ENCODE peak calls at places on chromosome 10, in nine cellular contexts. N, C, P, M, A, S, Y, X and K are unnamed samples.

GRCh38 chr10:114306116-114306973 is 67.3 kb downstream of the VWA2 start:
- DNase-seq in S (peak), Y (no peak), N (peak), A (no peak), P (peak), M (peak), C (no peak), X (peak), K (no peak)

GRCh38 chr10:123926401-123927264 is 35.0 kb upstream of the CPXM2 start:
- DNase-seq in A (no peak), P (peak), C (peak), M (no peak), N (no peak), S (peak), Y (peak), X (no peak), K (no peak)

GRCh38 chr10:15896654-15897053 is 36.3 kb upstream of the MINDY3 start:
- DNase-seq in P (no peak), Y (no peak), M (no peak), S (no peak), X (no peak), N (no peak), A (no peak), C (no peak), K (no peak)

GRCh38 chr10:8405551-8405950 is 351.1 kb downstream of the GATA3 start:
- DNase-seq in N (no peak), C (no peak), M (no peak), A (no peak), S (no peak), X (no peak), Y (no peak), P (peak), K (no peak)

GRCh38 chr10:104328916-104329710 is 9.2 kb downstream of the ITPRIP start:
- DNase-seq in C (peak), X (peak), Y (no peak), A (no peak), M (peak), N (no peak), P (peak), S (peak), K (no peak)

GRCh38 chr10:106567629-106568028 is 596.9 kb downstream of the SORCS1 start:
- DNase-seq in P (no peak), C (no peak), M (no peak), A (no peak), N (no peak), X (no peak), S (no peak), Y (no peak), K (no peak)

GRCh38 chr10:17910144-17910789 is 41.5 kb upstream of the SLC39A12 start:
- DNase-seq in Y (no peak), N (peak), P (peak), X (peak), A (no peak), S (peak), M (peak), C (peak), K (peak)

GRCh38 chr10:132059760-132060508 is 5.8 kb upstream of the JAKMIP3 start:
- DNase-seq in S (no peak), P (no peak), X (no peak), N (no peak), C (no peak), A (peak), M (no peak), Y (no peak), K (no peak)

GRCh38 chr10:93006435-93007039 is 54.1 kb upstream of the CYP26C1 start:
- DNase-seq in M (peak), S (peak), C (peak), P (peak), A (no peak), Y (no peak), X (no peak), N (peak), K (peak)

GRCh38 chr10:128631801-128632241 is 505.6 kb upstream of the MKI67 start:
- DNase-seq in X (no peak), C (peak), S (no peak), A (no peak), M (no peak), N (no peak), P (peak), Y (no peak), K (no peak)

GRCh38 chr10:73593812-73594211 is 2.7 kb upstream of the USP54 start:
- DNase-seq in A (no peak), C (no peak), N (no peak), X (no peak), M (no peak), S (no peak), Y (no peak), P (no peak), K (no peak)

GRCh38 chr10:96587255-96588059 is 645 bp upstream of the TM9SF3 start:
- DNase-seq in C (no peak), Y (no peak), N (peak), M (peak), P (peak), A (no peak), S (peak), X (peak), K (no peak)

GRCh38 chr10:78805176-78805575 is 263.6 kb upstream of the ZMIZ1 start:
- DNase-seq in M (peak), C (no peak), X (peak), N (peak), S (peak), A (no peak), P (peak), Y (no peak), K (peak)

GRCh38 chr10:121084029-121084674 is 233.0 kb downstream of the WDR11 start:
- DNase-seq in C (no peak), M (no peak), X (no peak), P (no peak), S (no peak), N (no peak), A (no peak), Y (no peak), K (no peak)

GRCh38 chr10:90924552-90924951 is 3.7 kb upstream of the ANKRD1 start:
- DNase-seq in S (no peak), N (no peak), A (no peak), X (no peak), C (no peak), M (no peak), Y (no peak), P (no peak), K (peak)

GRCh38 chr10:86104156-86104555 is 262.4 kb downstream of the GRID1 start:
- DNase-seq in Y (no peak), N (no peak), P (no peak), M (no peak), X (no peak), A (no peak), S (no peak), C (no peak), K (no peak)

GRCh38 chr10:88211230-88211629 is 347.8 kb downstream of the PTEN start:
- DNase-seq in P (no peak), X (no peak), C (no peak), M (no peak), A (no peak), Y (no peak), N (no peak), S (no peak), K (no peak)

GRCh38 chr10:22821501-22821900 is 106.4 kb upstream of the ARMC3 start:
- DNase-seq in A (no peak), M (peak), Y (no peak), P (peak), S (peak), X (peak), C (no peak), N (no peak), K (no peak)

GRCh38 chr10:126468467-126468866 is 80.2 kb upstream of the ADAM12 start:
- DNase-seq in P (no peak), S (no peak), X (no peak), Y (no peak), N (no peak), M (no peak), A (no peak), C (no peak), K (no peak)

GRCh38 chr10:30828680-30829079 is 199.1 kb upstream of the LYZL2 start:
- DNase-seq in C (no peak), P (peak), M (no peak), Y (no peak), N (no peak), X (no peak), S (no peak), A (no peak), K (no peak)

GRCh38 chr10:77036993-77037734 is 600.4 kb downstream of the KCNMA1 start:
- DNase-seq in C (peak), Y (peak), N (no peak), P (peak), M (peak), A (no peak), S (no peak), X (no peak), K (no peak)

GRCh38 chr10:5594271-5595036 is 69.7 kb downstream of the CALML3 start:
- DNase-seq in M (peak), C (no peak), A (no peak), X (peak), S (peak), P (peak), Y (no peak), N (no peak), K (no peak)

GRCh38 chr10:80357000-80357803 is 621 bp downstream of the DYDC2 start:
- DNase-seq in X (no peak), N (no peak), S (no peak), A (no peak), M (no peak), C (no peak), Y (no peak), P (peak), K (no peak)

GRCh38 chr10:44046605-44047004 is 338.3 kb downstream of the CXCL12 start:
- DNase-seq in Y (no peak), S (peak), X (no peak), A (no peak), M (peak), N (peak), C (no peak), P (peak), K (no peak)

GRCh38 chr10:34029455-34029854 is 695.0 kb upstream of the NRP1 start:
- DNase-seq in X (no peak), N (no peak), S (no peak), M (no peak), A (no peak), C (no peak), P (no peak), Y (no peak), K (no peak)

GRCh38 chr10:43076876-43077420 is at the start of gene RET:
- DNase-seq in M (no peak), S (no peak), C (peak), N (no peak), X (no peak), Y (peak), A (no peak), P (no peak), K (no peak)

GRCh38 chr10:96276426-96276825 is 5.1 kb upstream of the BLNK start:
- DNase-seq in N (no peak), M (no peak), P (no peak), Y (no peak), S (no peak), A (no peak), C (no peak), X (no peak), K (no peak)

GRCh38 chr10:7667262-7668141 is 736 bp upstream of the ITIH5 start:
- DNase-seq in M (no peak), N (no peak), P (no peak), Y (peak), S (no peak), C (no peak), A (no peak), X (no peak), K (no peak)

GRCh38 chr10:30027057-30028005 is 32.1 kb downstream of the JCAD start:
- DNase-seq in N (no peak), C (peak), M (no peak), P (no peak), X (no peak), Y (peak), A (peak), S (no peak), K (no peak)

GRCh38 chr10:132908621-132909295 is 33.6 kb downstream of the CFAP46 start:
- DNase-seq in P (no peak), X (no peak), N (no peak), S (no peak), C (no peak), Y (no peak), M (no peak), A (no peak), K (no peak)

GRCh38 chr10:102452672-102453340 is 1.5 kb upstream of the C10orf95 start:
- DNase-seq in M (peak), A (no peak), N (no peak), C (peak), P (peak), X (peak), Y (no peak), S (peak), K (no peak)

GRCh38 chr10:13231190-13231589 is 3.0 kb downstream of the UCMA start:
- DNase-seq in A (peak), M (no peak), S (no peak), C (no peak), Y (no peak), X (no peak), N (no peak), P (no peak), K (no peak)

DNA sequence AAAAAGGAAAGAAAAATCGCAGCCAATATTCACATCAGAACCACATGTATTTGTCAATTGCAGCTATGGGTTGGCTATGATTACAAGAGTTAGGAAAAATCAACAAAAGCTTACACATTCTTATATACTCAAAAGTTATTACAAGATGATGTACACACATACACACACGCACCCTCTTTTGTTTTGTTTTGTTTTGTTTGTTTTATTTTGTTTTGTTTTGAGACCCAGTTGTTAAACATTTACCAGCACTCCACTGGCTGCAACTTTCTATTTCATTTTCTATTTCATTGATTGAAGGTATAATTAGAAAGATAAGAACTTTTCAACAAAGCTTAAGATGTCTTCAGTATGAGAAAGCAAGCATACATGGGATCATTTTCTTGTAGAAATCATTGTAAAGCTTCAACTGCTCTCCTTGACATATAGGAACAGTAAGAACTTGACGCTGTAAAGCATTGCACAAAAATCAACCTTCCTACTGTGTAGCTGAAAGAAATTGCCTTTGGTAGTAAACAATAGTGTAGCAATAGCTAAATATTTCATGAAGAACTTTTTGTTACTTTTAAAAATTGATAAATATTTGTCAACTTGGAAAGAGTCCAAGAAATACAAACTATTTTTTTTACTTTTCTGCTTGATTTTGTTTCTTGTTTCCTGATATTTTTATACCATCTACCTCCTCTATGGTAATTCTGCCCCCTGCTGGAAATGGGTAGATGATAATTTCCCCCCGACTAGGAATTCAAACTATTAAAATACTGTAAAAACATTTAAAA is 205.9 kb downstream of the MBL2 start:
- DNase-seq in A (no peak), P (peak), M (peak), N (peak), S (peak), C (peak), Y (no peak), X (no peak), K (peak)
- TF ChIP-seq CTCF in A (peak), P (peak), M (peak), N (peak), S (peak), C (peak), Y (no peak), X (peak), K (peak)

DNA sequence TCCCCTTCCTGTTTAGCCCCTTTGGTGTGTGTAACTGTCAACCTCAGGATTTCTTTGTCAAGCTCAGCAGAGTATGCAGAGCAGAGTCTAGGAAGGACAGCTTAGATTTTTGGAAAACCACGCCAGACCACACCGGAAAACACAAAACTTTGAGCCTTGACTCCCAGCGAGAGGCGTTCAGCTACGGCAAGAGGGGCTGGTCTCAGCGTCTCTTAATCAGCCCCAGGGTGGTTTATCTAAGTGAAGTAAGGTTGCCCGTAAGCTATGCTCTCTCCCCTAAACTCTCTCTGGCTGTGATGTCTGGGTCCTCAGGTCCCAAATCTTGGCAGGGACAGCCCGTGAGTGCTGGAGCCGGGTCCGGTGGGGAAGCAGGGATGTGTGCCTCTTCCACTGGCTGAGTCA is 230.9 kb downstream of the KLF6 start:
- DNase-seq in S (no peak), A (no peak), C (peak), X (no peak), M (no peak), Y (no peak), P (peak), N (no peak), K (no peak)
- H3K4me3 ChIP-seq in S (no peak), A (no peak), C (no peak), X (no peak), M (no peak), Y (no peak), P (no peak), N (no peak), K (no peak)

DNA sequence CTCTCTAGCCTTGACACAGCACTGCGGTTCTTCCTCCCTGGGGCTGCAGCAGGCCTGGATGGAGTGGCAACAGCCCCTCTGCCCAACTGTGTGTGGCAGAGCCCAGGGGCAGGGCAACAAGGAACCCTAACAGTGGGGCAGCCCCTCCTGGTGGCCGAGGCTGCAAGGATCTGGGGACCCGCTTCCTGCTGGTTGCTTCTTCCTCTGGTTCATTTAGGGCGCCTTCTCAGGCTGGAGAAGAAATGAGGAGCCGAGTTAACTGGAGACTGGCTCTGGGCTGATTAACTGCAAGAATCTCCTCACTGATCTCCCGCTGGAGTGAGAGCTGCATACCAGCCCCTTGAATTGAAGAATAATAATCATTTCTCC is 80.1 kb upstream of the EMX2 start:
- DNase-seq in S (no peak), C (no peak), M (no peak), N (no peak), X (no peak), A (no peak), P (no peak), Y (peak), K (no peak)
- TF ChIP-seq CTCF in S (peak), C (peak), M (peak), N (peak), X (peak), A (no peak), P (peak), Y (peak), K (no peak)

DNA sequence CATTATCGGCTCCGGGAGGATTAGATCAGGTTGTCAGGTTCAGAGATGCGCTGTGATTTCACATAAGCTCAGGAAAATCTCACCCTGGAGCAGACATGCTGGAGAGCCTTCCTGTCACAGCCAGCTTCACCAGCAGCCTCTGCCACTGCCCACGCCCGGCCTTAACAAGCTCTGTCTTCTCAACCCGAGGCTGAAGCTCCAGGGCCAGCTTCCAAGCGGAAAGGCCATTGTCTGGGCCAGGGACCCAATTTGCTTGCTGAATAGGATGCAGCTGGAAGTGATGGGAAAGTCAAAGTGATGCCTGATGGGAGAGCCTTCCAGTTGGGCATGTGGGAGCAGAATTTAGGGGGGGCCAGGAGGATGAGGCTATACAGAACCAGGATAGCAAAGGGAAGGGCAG is 36.3 kb downstream of the C10orf105 start:
- DNase-seq in X (no peak), C (no peak), A (no peak), P (no peak), M (no peak), Y (no peak), S (no peak), N (no peak), K (no peak)
- H3K4me3 ChIP-seq in X (no peak), C (no peak), A (no peak), P (no peak), M (no peak), Y (no peak), S (no peak), N (no peak), K (no peak)

GRCh38 chr10:1168763-1169162 is 112.6 kb downstream of the WDR37 start:
- DNase-seq in A (peak), X (no peak), Y (no peak), C (no peak), M (no peak), S (no peak), N (no peak), P (no peak), K (no peak)
- TF ChIP-seq CTCF in A (no peak), X (no peak), Y (peak), C (no peak), M (no peak), S (no peak), N (no peak), P (no peak), K (no peak)

GRCh38 chr10:100748251-100749058 is 3.1 kb downstream of the PAX2 start:
- DNase-seq in A (no peak), S (no peak), M (no peak), X (no peak), P (no peak), N (no peak), C (no peak), Y (no peak), K (no peak)

GRCh38 chr10:100747061-100747825 is 1.9 kb downstream of the PAX2 start:
- DNase-seq in M (no peak), N (no peak), S (no peak), A (no peak), P (no peak), C (no peak), X (no peak), Y (no peak), K (no peak)

GRCh38 chr10:100746413-100746931 is 1.1 kb downstream of the PAX2 start:
- DNase-seq in N (no peak), A (no peak), M (no peak), Y (no peak), S (no peak), C (no peak), X (no peak), P (no peak), K (no peak)

GRCh38 chr10:100749059-100749308 is 3.6 kb downstream of the PAX2 start:
- DNase-seq in P (no peak), A (no peak), S (no peak), N (no peak), X (no peak), Y (no peak), C (no peak), M (no peak), K (no peak)

GRCh38 chr10:100747826-100748231 is 2.4 kb downstream of the PAX2 start:
- DNase-seq in N (no peak), P (no peak), A (no peak), M (no peak), Y (no peak), C (no peak), S (no peak), X (no peak), K (no peak)
- H3K4me3 ChIP-seq in N (no peak), P (no peak), A (no peak), M (no peak), Y (no peak), C (no peak), S (no peak), X (no peak), K (no peak)

DNA sequence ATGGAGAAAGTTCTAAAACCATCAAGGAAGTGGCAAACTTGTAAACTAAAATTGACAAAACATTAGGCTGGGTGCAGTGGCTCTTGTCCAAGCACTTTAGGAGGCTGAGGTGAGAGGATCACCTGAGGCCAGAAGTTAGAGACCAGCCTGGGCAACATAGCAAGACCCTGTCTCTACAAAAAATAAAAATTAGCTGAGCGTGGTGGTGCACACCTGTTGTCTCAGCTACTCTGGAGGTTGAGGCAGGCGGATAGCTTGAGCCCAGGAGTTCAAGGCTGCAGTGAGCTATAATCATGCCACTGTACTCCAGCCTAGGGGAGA is 29.4 kb upstream of the HNRNPH3 start:
- DNase-seq in M (no peak), S (no peak), C (no peak), P (no peak), X (no peak), Y (no peak), A (no peak), N (no peak), K (no peak)
- TF ChIP-seq CTCF in M (no peak), S (no peak), C (no peak), P (no peak), X (no peak), Y (no peak), A (no peak), N (no peak), K (no peak)